ENCODE peak calls at places on chromosomes 7 and 10, in six cellular contexts. One of them, this sample, is unnamed.

GRCh38 chr10:48466611-48467240 is 138.1 kb downstream of the ARHGAP22 start:
- DNase-seq in Calu3: no peak
- DNase-seq in A172: no peak
- DNase-seq in stimulated activated CD8-positive, alpha-beta memory T cell treated with anti-CD3 and anti-CD28 coated beads, Interleukin-7, amount 100 ng/mL, for 1 hour: no peak
- DNase-seq in activated T-helper 9 cell treated with anti-CD3 and anti-CD28 coated beads, Interleukin-2, amount 50 U/mL, for 16 hours: no peak
- DNase-seq in NCI-H2081: no peak
- DNase-seq in this sample: no peak

GRCh38 chr7:148050492-148051158 is 539.9 kb upstream of the C7orf33 start:
- DNase-seq in A172: no peak
- DNase-seq in activated T-helper 9 cell treated with anti-CD3 and anti-CD28 coated beads, Interleukin-2, amount 50 U/mL, for 16 hours: no peak
- DNase-seq in stimulated activated CD8-positive, alpha-beta memory T cell treated with anti-CD3 and anti-CD28 coated beads, Interleukin-7, amount 100 ng/mL, for 1 hour: no peak
- DNase-seq in NCI-H2081: peak; percentile 64
- DNase-seq in Calu3: no peak
- DNase-seq in this sample: no peak

GRCh38 chr10:109919224-109919623 is 4.1 kb downstream of the XPNPEP1 start:
- DNase-seq in activated T-helper 9 cell treated with anti-CD3 and anti-CD28 coated beads, Interleukin-2, amount 50 U/mL, for 16 hours: no peak
- DNase-seq in NCI-H2081: no peak
- DNase-seq in Calu3: no peak
- DNase-seq in A172: no peak
- DNase-seq in stimulated activated CD8-positive, alpha-beta memory T cell treated with anti-CD3 and anti-CD28 coated beads, Interleukin-7, amount 100 ng/mL, for 1 hour: no peak
- DNase-seq in this sample: no peak

GRCh38 chr7:36971515-36972139 is 247.3 kb upstream of the AOAH start:
- DNase-seq in Calu3: no peak
- DNase-seq in A172: no peak
- DNase-seq in stimulated activated CD8-positive, alpha-beta memory T cell treated with anti-CD3 and anti-CD28 coated beads, Interleukin-7, amount 100 ng/mL, for 1 hour: no peak
- DNase-seq in activated T-helper 9 cell treated with anti-CD3 and anti-CD28 coated beads, Interleukin-2, amount 50 U/mL, for 16 hours: no peak
- DNase-seq in NCI-H2081: peak; percentile 86
- DNase-seq in this sample: no peak

GRCh38 chr7:128099204-128099671 is 68.0 kb upstream of the LRRC4 start:
- DNase-seq in stimulated activated CD8-positive, alpha-beta memory T cell treated with anti-CD3 and anti-CD28 coated beads, Interleukin-7, amount 100 ng/mL, for 1 hour: no peak
- DNase-seq in Calu3: no peak
- DNase-seq in NCI-H2081: no peak
- DNase-seq in activated T-helper 9 cell treated with anti-CD3 and anti-CD28 coated beads, Interleukin-2, amount 50 U/mL, for 16 hours: no peak
- DNase-seq in A172: no peak
- DNase-seq in this sample: peak; percentile 56

GRCh38 chr10:99869581-99869980 is 87.1 kb downstream of the ABCC2 start:
- DNase-seq in activated T-helper 9 cell treated with anti-CD3 and anti-CD28 coated beads, Interleukin-2, amount 50 U/mL, for 16 hours: no peak
- DNase-seq in Calu3: no peak
- DNase-seq in NCI-H2081: no peak
- DNase-seq in A172: no peak
- DNase-seq in stimulated activated CD8-positive, alpha-beta memory T cell treated with anti-CD3 and anti-CD28 coated beads, Interleukin-7, amount 100 ng/mL, for 1 hour: no peak
- DNase-seq in this sample: no peak

GRCh38 chr7:152850420-152850819 is 90.9 kb downstream of the ACTR3B start:
- DNase-seq in stimulated activated CD8-positive, alpha-beta memory T cell treated with anti-CD3 and anti-CD28 coated beads, Interleukin-7, amount 100 ng/mL, for 1 hour: no peak
- DNase-seq in NCI-H2081: no peak
- DNase-seq in activated T-helper 9 cell treated with anti-CD3 and anti-CD28 coated beads, Interleukin-2, amount 50 U/mL, for 16 hours: no peak
- DNase-seq in A172: no peak
- DNase-seq in Calu3: no peak
- DNase-seq in this sample: no peak

GRCh38 chr7:36129048-36129534 is 24.0 kb upstream of the EEPD1 start:
- DNase-seq in stimulated activated CD8-positive, alpha-beta memory T cell treated with anti-CD3 and anti-CD28 coated beads, Interleukin-7, amount 100 ng/mL, for 1 hour: no peak
- DNase-seq in activated T-helper 9 cell treated with anti-CD3 and anti-CD28 coated beads, Interleukin-2, amount 50 U/mL, for 16 hours: no peak
- DNase-seq in Calu3: peak; percentile 70
- DNase-seq in NCI-H2081: peak; percentile 36
- DNase-seq in A172: peak; percentile 66
- DNase-seq in this sample: peak; percentile 82

GRCh38 chr7:101240226-101241014 is 2.8 kb upstream of the CLDN15 start:
- DNase-seq in activated T-helper 9 cell treated with anti-CD3 and anti-CD28 coated beads, Interleukin-2, amount 50 U/mL, for 16 hours: no peak
- DNase-seq in stimulated activated CD8-positive, alpha-beta memory T cell treated with anti-CD3 and anti-CD28 coated beads, Interleukin-7, amount 100 ng/mL, for 1 hour: no peak
- DNase-seq in Calu3: no peak
- DNase-seq in NCI-H2081: no peak
- DNase-seq in A172: no peak
- DNase-seq in this sample: no peak